ENCODE peak calls at places on chromosomes 13 and 19, in five cellular contexts. P is tibial nerve; G is AG04450; J is colonic mucosa; U is activated effector memory CD4-positive, alpha-beta T cell treated with Interleukin-2 at 50 U/mL for 16 hours. Y is an unnamed sample.

GRCh38 chr19:42816901-42817300 is 51.4 kb upstream of the PSG8 start:
- DNase-seq in P (no peak), G (no peak), J (no peak), U (no peak), Y (no peak)

GRCh38 chr19:7372810-7373209 is 24.1 kb downstream of the ARHGEF18 start:
- DNase-seq in P (no peak), G (no peak), J (no peak), U (no peak), Y (no peak)

GRCh38 chr13:41058229-41059070 is 2.9 kb upstream of the WBP4 start:
- DNase-seq in P (no peak), G (no peak), J (no peak), U (no peak), Y (no peak)

GRCh38 chr19:54186934-54187381 is 2.4 kb downstream of the MBOAT7 start:
- DNase-seq in P (no peak), G (no peak), J (peak; percentile 90), U (no peak), Y (no peak)

GRCh38 chr13:60329221-60329983 is 67.6 kb upstream of the TDRD3 start:
- DNase-seq in P (no peak), G (no peak), J (peak; percentile 42), U (no peak), Y (no peak)

GRCh38 chr19:1248454-1249297 is at the start of gene MIDN:
- DNase-seq in P (peak; percentile 66), G (no peak), J (peak; percentile 88), U (peak; percentile 77), Y (no peak)

GRCh38 chr19:12794936-12795335 is 3.6 kb downstream of the JUNB start:
- DNase-seq in P (no peak), G (no peak), J (no peak), U (no peak), Y (no peak)

GRCh38 chr13:112587767-112588489 is at the start of gene TUBGCP3:
- DNase-seq in P (peak; percentile 59), G (peak; percentile 41), J (peak; percentile 81), U (peak; percentile 69), Y (peak; percentile 56)

GRCh38 chr13:69579351-69579750 is 528.3 kb upstream of the ATXN8OS start:
- DNase-seq in P (no peak), G (no peak), J (no peak), U (no peak), Y (no peak)

GRCh38 chr13:80338781-80339577 is 1.9 kb downstream of the SPRY2 start:
- DNase-seq in P (peak; percentile 63), G (peak; percentile 56), J (peak; percentile 62), U (no peak), Y (no peak)

GRCh38 chr13:29654807-29655547 is 59.5 kb upstream of the SLC7A1 start:
- DNase-seq in P (no peak), G (no peak), J (no peak), U (no peak), Y (no peak)

GRCh38 chr13:24381539-24382265 is 72.3 kb downstream of the C1QTNF9 start:
- DNase-seq in P (peak; percentile 36), G (no peak), J (no peak), U (no peak), Y (no peak)

GRCh38 chr13:49495783-49496762 is at the start of gene PHF11:
- DNase-seq in P (peak; percentile 68), G (no peak), J (peak; percentile 80), U (peak; percentile 81), Y (peak; percentile 73)

GRCh38 chr19:43425567-43426392 is 11.1 kb downstream of the TEX101 start:
- DNase-seq in P (no peak), G (no peak), J (peak; percentile 93), U (no peak), Y (no peak)

GRCh38 chr19:2282062-2282861 is at the start of gene PEAK3:
- DNase-seq in P (peak; percentile 65), G (no peak), J (peak; percentile 67), U (no peak), Y (no peak)

GRCh38 chr13:57253551-57253950 is 86.6 kb downstream of the PRR20E start:
- DNase-seq in P (no peak), G (no peak), J (no peak), U (no peak), Y (no peak)